ENCODE peak calls at places on chromosome X, in seven cellular contexts. M is endothelial cell of umbilical vein; K is HepG2; D is activated CD8-positive, alpha-beta memory T cell treated with anti-CD3 and anti-CD28 coated beads for 1 hour; I is stimulated activated CD4-positive, alpha-beta T cell treated with anti-CD3 and anti-CD28 coated beads, Interleukin-2, amount 100 ng/mL, for 24 hours; B is head of caudate nucleus; O is KBM-7. T is an unnamed sample.
A peak's percentile ranks its signal among the peaks of the same experiment; 100 is the strongest.

GRCh38 chrX:45850775-45851433 is 650.2 kb upstream of the DIPK2B start:
- DNase-seq in O (peak; percentile 73), D (no peak), M (no peak), B (peak; percentile 8), I (peak; percentile 38), K (peak; percentile 6), T (no peak)

GRCh38 chrX:131068945-131069719 is 11.0 kb downstream of the ARHGAP36 start:
- DNase-seq in M (peak; percentile 6), D (no peak), I (peak; percentile 42), O (peak; percentile 32), B (peak; percentile 48), K (peak; percentile 10), T (no peak)

GRCh38 chrX:78979789-78980464 is 34.7 kb downstream of the P2RY10 start:
- DNase-seq in D (no peak), I (no peak), K (no peak), O (peak; percentile 39), M (no peak), B (no peak), T (no peak)

GRCh38 chrX:368811-369562 is 17.7 kb downstream of the PPP2R3B start:
- DNase-seq in M (no peak), B (no peak), I (no peak), O (no peak), D (no peak), K (no peak), T (no peak)

GRCh38 chrX:149916745-149917392 is 12.5 kb upstream of the HSFX4 start:
- DNase-seq in K (no peak), B (no peak), O (no peak), I (no peak), M (no peak), D (no peak), T (no peak)

GRCh38 chrX:16212024-16212423 is 44.7 kb downstream of the MAGEB17 start:
- DNase-seq in B (no peak), I (no peak), D (no peak), K (no peak), O (no peak), M (no peak), T (no peak)

GRCh38 chrX:41384041-41384705 is 50.2 kb downstream of the DDX3X start:
- DNase-seq in K (no peak), I (peak; percentile 66), O (peak; percentile 87), D (no peak), B (peak; percentile 35), M (no peak), T (no peak)

GRCh38 chrX:104370089-104370488 is 115.4 kb upstream of the ESX1 start:
- DNase-seq in D (no peak), I (no peak), M (no peak), B (no peak), K (peak; percentile 6), O (no peak), T (peak; percentile 7)

GRCh38 chrX:149259241-149259640 is 245.9 kb downstream of the IDS start:
- DNase-seq in I (no peak), K (no peak), O (no peak), M (no peak), D (no peak), B (no peak), T (no peak)

GRCh38 chrX:135302269-135302873 is 6.9 kb upstream of the ETDC start:
- DNase-seq in B (no peak), O (no peak), I (no peak), M (no peak), K (no peak), D (no peak), T (no peak)

GRCh38 chrX:68084765-68085164 is 348.5 kb downstream of the OPHN1 start:
- DNase-seq in D (no peak), O (peak; percentile 54), I (no peak), K (no peak), B (no peak), M (no peak), T (no peak)

GRCh38 chrX:97968376-97969104 is 1084.8 kb downstream of the RPA4 start:
- DNase-seq in O (no peak), I (no peak), K (no peak), B (no peak), M (no peak), D (no peak), T (no peak)

GRCh38 chrX:41802958-41803357 is 79.0 kb downstream of the GPR82 start:
- DNase-seq in B (no peak), O (no peak), K (no peak), D (no peak), M (no peak), I (no peak), T (no peak)

GRCh38 chrX:68894513-68895338 is 65.9 kb downstream of the EFNB1 start:
- DNase-seq in I (peak; percentile 22), M (peak; percentile 88), D (no peak), K (no peak), O (peak; percentile 95), B (peak; percentile 54), T (peak; percentile 28)

GRCh38 chrX:9153299-9153698 is 119.4 kb upstream of the FAM9B start:
- DNase-seq in I (no peak), D (no peak), O (no peak), K (no peak), B (no peak), M (peak; percentile 11), T (no peak)

GRCh38 chrX:153726286-153727107 is 1.8 kb downstream of the ABCD1 start:
- DNase-seq in I (peak; percentile 37), O (peak; percentile 86), K (peak; percentile 75), D (no peak), M (peak; percentile 56), B (peak; percentile 59), T (no peak)

GRCh38 chrX:68045008-68045577 is 388.2 kb downstream of the OPHN1 start:
- DNase-seq in B (no peak), O (no peak), K (no peak), M (no peak), I (no peak), D (no peak), T (no peak)

GRCh38 chrX:70422886-70423336 is at the start of gene GDPD2:
- DNase-seq in O (peak; percentile 25), B (no peak), D (no peak), I (no peak), M (no peak), K (peak; percentile 50), T (peak; percentile 24)

GRCh38 chrX:154021131-154021611 is 1.5 kb upstream of the IRAK1 start:
- DNase-seq in M (peak; percentile 56), D (no peak), O (no peak), B (no peak), K (no peak), I (peak; percentile 41), T (peak; percentile 68)

GRCh38 chrX:129706395-129707072 is 32.2 kb upstream of the XPNPEP2 start:
- DNase-seq in K (no peak), B (peak; percentile 86), D (no peak), M (no peak), I (no peak), O (no peak), T (no peak)

GRCh38 chrX:68792083-68792482 is 36.7 kb upstream of the EFNB1 start:
- DNase-seq in K (no peak), I (no peak), B (no peak), O (no peak), D (no peak), M (no peak), T (no peak)

GRCh38 chrX:127552571-127552970 is 499.6 kb downstream of the ACTRT1 start:
- DNase-seq in K (no peak), B (no peak), I (no peak), D (no peak), M (no peak), O (no peak), T (no peak)

GRCh38 chrX:33339219-33339618 is 127.9 kb upstream of the DMD start:
- DNase-seq in I (no peak), O (no peak), B (peak; percentile 5), M (no peak), D (no peak), K (no peak), T (no peak)

GRCh38 chrX:9498236-9498635 is 33.4 kb downstream of the TBL1X start:
- DNase-seq in M (no peak), I (no peak), D (no peak), B (no peak), K (no peak), O (no peak), T (no peak)

GRCh38 chrX:97374266-97374665 is 490.6 kb downstream of the RPA4 start:
- DNase-seq in O (no peak), M (no peak), D (no peak), K (no peak), B (no peak), I (no peak), T (no peak)

GRCh38 chrX:48569958-48570357 is 4.3 kb upstream of the RBM3 start:
- DNase-seq in K (no peak), I (no peak), D (no peak), B (no peak), O (peak; percentile 75), M (peak; percentile 64), T (no peak)